ENCODE peak calls at places on chromosomes 6 and 20, in five cellular contexts. One of them, this sample, is unnamed.

GRCh38 chr20:32978009-32978335 is 26.3 kb downstream of the SUN5 start:
- DNase-seq in neural progenitor cell: no peak
- DNase-seq in naive thymus-derived CD4-positive, alpha-beta T cell: no peak
- DNase-seq in suprapubic skin: no peak
- DNase-seq in H1: no peak
- DNase-seq in this sample: no peak

GRCh38 chr6:436308-437041 is 44.9 kb downstream of the IRF4 start:
- DNase-seq in neural progenitor cell: no peak
- DNase-seq in naive thymus-derived CD4-positive, alpha-beta T cell: no peak
- DNase-seq in suprapubic skin: no peak
- DNase-seq in H1: no peak
- DNase-seq in this sample: no peak

GRCh38 chr6:165858571-165858970 is 195.5 kb upstream of the PDE10A start:
- DNase-seq in neural progenitor cell: peak
- DNase-seq in naive thymus-derived CD4-positive, alpha-beta T cell: no peak
- DNase-seq in suprapubic skin: no peak
- DNase-seq in H1: no peak
- DNase-seq in this sample: no peak

GRCh38 chr20:57829805-57830514 is 120.1 kb upstream of the PMEPA1 start:
- DNase-seq in neural progenitor cell: no peak
- DNase-seq in naive thymus-derived CD4-positive, alpha-beta T cell: no peak
- DNase-seq in suprapubic skin: peak
- DNase-seq in H1: no peak
- DNase-seq in this sample: no peak

GRCh38 chr6:136113736-136114173 is 136.4 kb downstream of the MTFR2 start:
- DNase-seq in neural progenitor cell: peak
- DNase-seq in naive thymus-derived CD4-positive, alpha-beta T cell: no peak
- DNase-seq in suprapubic skin: no peak
- DNase-seq in H1: no peak
- DNase-seq in this sample: peak

GRCh38 chr6:4225207-4225872 is 90.0 kb upstream of the ECI2 start:
- DNase-seq in neural progenitor cell: peak
- DNase-seq in naive thymus-derived CD4-positive, alpha-beta T cell: no peak
- DNase-seq in suprapubic skin: no peak
- DNase-seq in H1: no peak
- DNase-seq in this sample: no peak

GRCh38 chr20:57388953-57389694 is 2.1 kb upstream of the RBM38 start:
- DNase-seq in neural progenitor cell: peak
- DNase-seq in naive thymus-derived CD4-positive, alpha-beta T cell: peak
- DNase-seq in suprapubic skin: no peak
- DNase-seq in H1: peak
- DNase-seq in this sample: no peak

GRCh38 chr6:11634110-11634509 is 96.6 kb downstream of the TMEM170B start:
- DNase-seq in neural progenitor cell: no peak
- DNase-seq in naive thymus-derived CD4-positive, alpha-beta T cell: no peak
- DNase-seq in suprapubic skin: no peak
- DNase-seq in H1: no peak
- DNase-seq in this sample: no peak

GRCh38 chr6:163573503-163574179 is 159.1 kb downstream of the QKI start:
- DNase-seq in neural progenitor cell: no peak
- DNase-seq in naive thymus-derived CD4-positive, alpha-beta T cell: no peak
- DNase-seq in suprapubic skin: no peak
- DNase-seq in H1: no peak
- DNase-seq in this sample: no peak

GRCh38 chr20:38153011-38153329 is 12.1 kb downstream of the TGM2 start:
- DNase-seq in neural progenitor cell: no peak
- DNase-seq in naive thymus-derived CD4-positive, alpha-beta T cell: no peak
- DNase-seq in suprapubic skin: no peak
- DNase-seq in H1: no peak
- DNase-seq in this sample: no peak

DNA sequence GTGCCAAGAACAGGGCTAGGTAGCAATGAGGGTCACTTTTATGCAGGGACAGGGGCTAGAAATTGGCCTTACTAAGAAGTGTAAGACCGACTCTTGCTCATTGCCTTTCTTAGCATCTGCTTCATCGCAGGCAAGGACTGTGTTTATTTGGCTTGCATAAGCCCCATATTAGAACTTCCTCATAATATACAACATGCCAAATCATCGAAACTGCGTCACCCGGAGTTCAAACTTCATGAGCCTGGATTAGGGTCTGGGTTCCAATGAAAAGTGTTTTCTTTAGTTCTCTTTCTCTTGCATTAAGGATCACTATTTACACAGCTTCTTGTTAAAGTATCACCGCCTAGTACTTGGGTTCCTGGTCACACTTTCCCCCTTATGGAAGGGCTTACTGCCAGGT is 957 bp upstream of the SMAP1 start:
- DNase-seq in neural progenitor cell: no peak
- DNase-seq in naive thymus-derived CD4-positive, alpha-beta T cell: no peak
- DNase-seq in suprapubic skin: no peak
- DNase-seq in H1: no peak
- DNase-seq in this sample: no peak
- H3K4me3 ChIP-seq in neural progenitor cell: no peak
- H3K4me3 ChIP-seq in naive thymus-derived CD4-positive, alpha-beta T cell: peak
- H3K4me3 ChIP-seq in suprapubic skin: peak
- H3K4me3 ChIP-seq in H1: no peak
- H3K4me3 ChIP-seq in this sample: no peak

DNA sequence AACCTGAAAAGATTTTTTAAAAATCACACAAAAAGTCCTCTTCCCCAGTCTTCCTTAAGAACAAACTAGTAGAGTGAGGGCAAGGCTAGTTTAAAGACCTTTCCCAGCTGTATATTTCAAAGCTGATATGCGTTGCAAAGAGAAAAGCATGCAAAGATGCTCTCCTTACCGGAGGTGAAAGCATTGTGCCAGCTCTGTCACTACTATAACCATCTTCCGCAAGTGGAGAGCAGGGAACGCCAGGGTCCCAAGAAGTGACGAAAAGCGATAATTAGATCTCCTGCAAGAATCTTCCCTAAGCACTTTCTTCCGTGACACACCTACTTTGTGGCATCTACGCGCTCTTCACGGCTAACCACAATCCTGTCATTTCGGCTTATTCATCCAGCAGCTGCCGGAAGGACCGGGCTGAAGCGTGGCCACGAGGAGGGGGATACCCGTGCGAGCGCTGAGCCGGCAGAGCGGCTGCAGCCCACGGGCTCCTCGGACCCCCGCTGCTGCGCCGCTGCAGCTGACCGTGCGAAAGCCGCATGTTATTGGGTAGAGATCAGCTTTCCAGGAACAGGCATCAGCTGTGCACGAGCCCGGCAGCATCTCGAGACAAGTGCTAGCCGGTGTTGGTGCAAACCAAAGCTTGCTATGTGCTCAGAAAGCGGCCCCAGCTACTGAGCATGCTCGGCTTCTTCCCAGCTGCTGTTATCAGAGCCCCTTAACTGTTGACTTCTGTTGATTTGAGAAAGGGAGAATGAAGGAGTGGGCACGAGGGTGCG is 57.2 kb upstream of the ARHGAP18 start:
- DNase-seq in neural progenitor cell: peak
- DNase-seq in naive thymus-derived CD4-positive, alpha-beta T cell: peak
- DNase-seq in suprapubic skin: no peak
- DNase-seq in H1: peak
- DNase-seq in this sample: no peak
- H3K4me3 ChIP-seq in neural progenitor cell: peak
- H3K4me3 ChIP-seq in naive thymus-derived CD4-positive, alpha-beta T cell: peak
- H3K4me3 ChIP-seq in suprapubic skin: peak
- H3K4me3 ChIP-seq in H1: peak
- H3K4me3 ChIP-seq in this sample: peak

GRCh38 chr20:13274311-13274965 is 53.4 kb downstream of the ISM1 start:
- DNase-seq in neural progenitor cell: peak
- DNase-seq in naive thymus-derived CD4-positive, alpha-beta T cell: no peak
- DNase-seq in suprapubic skin: no peak
- DNase-seq in H1: peak
- DNase-seq in this sample: no peak
- H3K4me3 ChIP-seq in neural progenitor cell: peak
- H3K4me3 ChIP-seq in naive thymus-derived CD4-positive, alpha-beta T cell: no peak
- H3K4me3 ChIP-seq in suprapubic skin: no peak
- H3K4me3 ChIP-seq in H1: no peak
- H3K4me3 ChIP-seq in this sample: no peak

DNA sequence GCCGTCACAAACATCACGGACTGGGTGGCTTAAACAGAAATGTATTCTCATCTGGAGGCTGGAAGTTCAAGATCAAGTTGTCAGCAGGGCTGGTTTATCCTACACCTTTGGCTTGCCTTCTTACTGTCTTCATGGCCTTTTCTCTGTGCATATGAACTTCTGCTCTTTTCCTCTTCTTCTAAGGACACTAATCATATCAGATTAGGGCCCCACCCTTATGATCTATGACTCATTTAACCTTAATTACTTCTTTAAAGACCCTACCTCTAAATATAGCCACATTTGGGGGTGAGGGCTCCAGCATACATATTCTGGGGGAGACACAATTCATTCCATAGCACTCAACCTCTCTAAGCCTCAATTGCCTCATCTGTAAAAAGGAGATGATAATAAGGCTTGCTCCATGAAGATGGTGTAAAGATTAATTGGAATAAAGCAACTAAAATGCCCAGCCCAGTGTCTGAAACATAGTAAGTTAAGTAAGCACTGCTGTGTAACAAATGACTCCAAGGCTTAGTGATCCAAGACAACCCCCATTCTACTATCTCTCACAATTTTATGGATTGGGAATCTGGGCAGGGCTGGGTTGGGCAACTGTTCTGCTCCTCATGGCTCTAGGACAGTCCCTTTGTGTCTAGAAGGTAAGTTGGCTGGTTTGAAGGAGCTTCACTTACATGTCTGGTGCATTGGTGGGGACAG is 119.8 kb downstream of the BANF2 start:
- DNase-seq in neural progenitor cell: no peak
- DNase-seq in naive thymus-derived CD4-positive, alpha-beta T cell: no peak
- DNase-seq in suprapubic skin: no peak
- DNase-seq in H1: no peak
- DNase-seq in this sample: no peak
- H3K4me3 ChIP-seq in neural progenitor cell: no peak
- H3K4me3 ChIP-seq in naive thymus-derived CD4-positive, alpha-beta T cell: no peak
- H3K4me3 ChIP-seq in suprapubic skin: no peak
- H3K4me3 ChIP-seq in H1: no peak
- H3K4me3 ChIP-seq in this sample: no peak

GRCh38 chr6:154157082-154157481 is 118.0 kb downstream of the OPRM1 start:
- DNase-seq in neural progenitor cell: no peak
- DNase-seq in naive thymus-derived CD4-positive, alpha-beta T cell: peak
- DNase-seq in suprapubic skin: no peak
- DNase-seq in H1: no peak
- DNase-seq in this sample: no peak
- H3K4me3 ChIP-seq in neural progenitor cell: no peak
- H3K4me3 ChIP-seq in naive thymus-derived CD4-positive, alpha-beta T cell: peak
- H3K4me3 ChIP-seq in suprapubic skin: no peak
- H3K4me3 ChIP-seq in H1: no peak
- H3K4me3 ChIP-seq in this sample: no peak

GRCh38 chr6:93516441-93516840 is 97.1 kb upstream of the EPHA7 start:
- DNase-seq in neural progenitor cell: no peak
- DNase-seq in naive thymus-derived CD4-positive, alpha-beta T cell: no peak
- DNase-seq in suprapubic skin: no peak
- DNase-seq in H1: no peak
- DNase-seq in this sample: no peak
- H3K4me3 ChIP-seq in neural progenitor cell: no peak
- H3K4me3 ChIP-seq in naive thymus-derived CD4-positive, alpha-beta T cell: no peak
- H3K4me3 ChIP-seq in suprapubic skin: no peak
- H3K4me3 ChIP-seq in H1: no peak
- H3K4me3 ChIP-seq in this sample: no peak